ENCODE peak calls at places on chromosomes 12 and 14, in seven cellular contexts. One of them, this sample, is unnamed.

GRCh38 chr14:70708717-70709570 is 67.2 kb downstream of the TTC9 start:
- DNase-seq in endothelial cell of umbilical vein: no peak
- DNase-seq in stomach: no peak
- DNase-seq in Peyer's patch: no peak
- DNase-seq in spleen: no peak
- DNase-seq in transverse colon: no peak
- DNase-seq in uterus: no peak
- DNase-seq in this sample: no peak

GRCh38 chr14:104460920-104461651 is 118.5 kb upstream of the C14orf180 start:
- DNase-seq in spleen: peak
- DNase-seq in endothelial cell of umbilical vein: no peak
- DNase-seq in uterus: no peak
- DNase-seq in Peyer's patch: no peak
- DNase-seq in stomach: no peak
- DNase-seq in transverse colon: no peak
- DNase-seq in this sample: peak

GRCh38 chr14:52094871-52095270 is 26.0 kb upstream of the NID2 start:
- DNase-seq in stomach: no peak
- DNase-seq in transverse colon: no peak
- DNase-seq in uterus: no peak
- DNase-seq in Peyer's patch: no peak
- DNase-seq in spleen: no peak
- DNase-seq in endothelial cell of umbilical vein: no peak
- DNase-seq in this sample: no peak

GRCh38 chr12:20985399-20985798 is 145.6 kb upstream of the SLCO1B1 start:
- DNase-seq in Peyer's patch: no peak
- DNase-seq in uterus: no peak
- DNase-seq in endothelial cell of umbilical vein: no peak
- DNase-seq in stomach: no peak
- DNase-seq in spleen: no peak
- DNase-seq in transverse colon: no peak
- DNase-seq in this sample: no peak

GRCh38 chr14:74942164-74942563 is 13.2 kb downstream of the PGF start:
- DNase-seq in uterus: no peak
- DNase-seq in transverse colon: no peak
- DNase-seq in Peyer's patch: no peak
- DNase-seq in stomach: no peak
- DNase-seq in endothelial cell of umbilical vein: no peak
- DNase-seq in spleen: no peak
- DNase-seq in this sample: no peak

GRCh38 chr14:47821134-47821533 is 145.7 kb upstream of the MDGA2 start:
- DNase-seq in stomach: no peak
- DNase-seq in Peyer's patch: no peak
- DNase-seq in uterus: no peak
- DNase-seq in spleen: no peak
- DNase-seq in endothelial cell of umbilical vein: no peak
- DNase-seq in transverse colon: no peak
- DNase-seq in this sample: no peak

GRCh38 chr14:100142073-100143040 is 17.1 kb downstream of the DEGS2 start:
- DNase-seq in transverse colon: peak
- DNase-seq in stomach: peak
- DNase-seq in Peyer's patch: peak
- DNase-seq in uterus: no peak
- DNase-seq in endothelial cell of umbilical vein: peak
- DNase-seq in spleen: no peak
- DNase-seq in this sample: peak

GRCh38 chr12:113987261-113988063 is 21.3 kb upstream of the RBM19 start:
- DNase-seq in endothelial cell of umbilical vein: no peak
- DNase-seq in uterus: no peak
- DNase-seq in Peyer's patch: no peak
- DNase-seq in transverse colon: no peak
- DNase-seq in spleen: no peak
- DNase-seq in stomach: no peak
- DNase-seq in this sample: no peak

GRCh38 chr12:50103767-50104321 is at the start of gene GPD1:
- DNase-seq in transverse colon: peak
- DNase-seq in spleen: no peak
- DNase-seq in endothelial cell of umbilical vein: no peak
- DNase-seq in stomach: peak
- DNase-seq in uterus: peak
- DNase-seq in Peyer's patch: peak
- DNase-seq in this sample: peak

GRCh38 chr12:48853228-48853688 is 1.3 kb upstream of the DDX23 start:
- DNase-seq in Peyer's patch: peak
- DNase-seq in endothelial cell of umbilical vein: peak
- DNase-seq in transverse colon: peak
- DNase-seq in uterus: peak
- DNase-seq in spleen: peak
- DNase-seq in stomach: peak
- DNase-seq in this sample: peak

GRCh38 chr14:64464695-64465094 is 604 bp upstream of the AKAP5 start:
- DNase-seq in transverse colon: no peak
- DNase-seq in spleen: no peak
- DNase-seq in stomach: no peak
- DNase-seq in Peyer's patch: no peak
- DNase-seq in endothelial cell of umbilical vein: no peak
- DNase-seq in uterus: no peak
- DNase-seq in this sample: no peak

GRCh38 chr14:78010688-78011087 is 159.5 kb upstream of the NRXN3 start:
- DNase-seq in transverse colon: no peak
- DNase-seq in endothelial cell of umbilical vein: no peak
- DNase-seq in stomach: no peak
- DNase-seq in Peyer's patch: no peak
- DNase-seq in uterus: no peak
- DNase-seq in spleen: no peak
- DNase-seq in this sample: no peak

GRCh38 chr12:15143467-15143866 is 77.8 kb downstream of the RERG start:
- DNase-seq in endothelial cell of umbilical vein: no peak
- DNase-seq in stomach: no peak
- DNase-seq in uterus: no peak
- DNase-seq in transverse colon: no peak
- DNase-seq in Peyer's patch: no peak
- DNase-seq in spleen: no peak
- DNase-seq in this sample: no peak

GRCh38 chr14:79442776-79443175 is 768.5 kb downstream of the DIO2 start:
- DNase-seq in Peyer's patch: no peak
- DNase-seq in spleen: no peak
- DNase-seq in stomach: no peak
- DNase-seq in transverse colon: no peak
- DNase-seq in endothelial cell of umbilical vein: no peak
- DNase-seq in uterus: no peak
- DNase-seq in this sample: no peak

GRCh38 chr12:64400041-64400440 is 4.2 kb upstream of the XPOT start:
- DNase-seq in endothelial cell of umbilical vein: no peak
- DNase-seq in uterus: no peak
- DNase-seq in spleen: no peak
- DNase-seq in stomach: no peak
- DNase-seq in Peyer's patch: no peak
- DNase-seq in transverse colon: no peak
- DNase-seq in this sample: peak

GRCh38 chr12:13799574-13799973 is 181.8 kb downstream of the GRIN2B start:
- DNase-seq in transverse colon: no peak
- DNase-seq in Peyer's patch: no peak
- DNase-seq in endothelial cell of umbilical vein: no peak
- DNase-seq in uterus: no peak
- DNase-seq in stomach: no peak
- DNase-seq in spleen: no peak
- DNase-seq in this sample: no peak

GRCh38 chr12:117525766-117526165 is 164.3 kb upstream of the NOS1 start:
- DNase-seq in endothelial cell of umbilical vein: no peak
- DNase-seq in spleen: no peak
- DNase-seq in transverse colon: peak
- DNase-seq in uterus: no peak
- DNase-seq in Peyer's patch: no peak
- DNase-seq in stomach: no peak
- DNase-seq in this sample: no peak

GRCh38 chr14:75428230-75429104 is 645 bp downstream of the JDP2 start:
- DNase-seq in stomach: peak
- DNase-seq in endothelial cell of umbilical vein: no peak
- DNase-seq in spleen: peak
- DNase-seq in uterus: peak
- DNase-seq in Peyer's patch: no peak
- DNase-seq in transverse colon: peak
- DNase-seq in this sample: no peak

GRCh38 chr12:10941916-10942607 is 3.0 kb upstream of the TAS2R14 start:
- DNase-seq in transverse colon: no peak
- DNase-seq in endothelial cell of umbilical vein: no peak
- DNase-seq in stomach: no peak
- DNase-seq in uterus: no peak
- DNase-seq in Peyer's patch: no peak
- DNase-seq in spleen: peak
- DNase-seq in this sample: no peak

GRCh38 chr14:59199205-59199604 is 10.7 kb downstream of the DAAM1 start:
- DNase-seq in Peyer's patch: no peak
- DNase-seq in spleen: no peak
- DNase-seq in uterus: no peak
- DNase-seq in endothelial cell of umbilical vein: no peak
- DNase-seq in stomach: no peak
- DNase-seq in transverse colon: no peak
- DNase-seq in this sample: no peak
- TF ChIP-seq CTCF in Peyer's patch: no peak
- TF ChIP-seq CTCF in spleen: no peak
- TF ChIP-seq CTCF in uterus: no peak
- TF ChIP-seq CTCF in endothelial cell of umbilical vein: no peak
- TF ChIP-seq CTCF in stomach: no peak
- TF ChIP-seq CTCF in transverse colon: no peak
- TF ChIP-seq CTCF in this sample: no peak

GRCh38 chr12:70695361-70696023 is 58.3 kb upstream of the PTPRB start:
- DNase-seq in transverse colon: no peak
- DNase-seq in uterus: no peak
- DNase-seq in endothelial cell of umbilical vein: peak
- DNase-seq in Peyer's patch: no peak
- DNase-seq in spleen: no peak
- DNase-seq in stomach: no peak
- DNase-seq in this sample: no peak
- TF ChIP-seq POLR2A in transverse colon: no peak
- TF ChIP-seq POLR2A in uterus: no peak
- TF ChIP-seq POLR2A in endothelial cell of umbilical vein: no peak
- TF ChIP-seq POLR2A in Peyer's patch: no peak
- TF ChIP-seq POLR2A in spleen: no peak
- TF ChIP-seq POLR2A in stomach: no peak
- TF ChIP-seq POLR2A in this sample: no peak

GRCh38 chr12:89765959-89766824 is 57.6 kb upstream of the ATP2B1 start:
- DNase-seq in uterus: no peak
- DNase-seq in spleen: no peak
- DNase-seq in Peyer's patch: no peak
- DNase-seq in stomach: no peak
- DNase-seq in transverse colon: no peak
- DNase-seq in endothelial cell of umbilical vein: no peak
- DNase-seq in this sample: no peak

GRCh38 chr12:89770391-89770790 is 61.8 kb upstream of the ATP2B1 start:
- DNase-seq in transverse colon: no peak
- DNase-seq in Peyer's patch: no peak
- DNase-seq in stomach: no peak
- DNase-seq in spleen: no peak
- DNase-seq in endothelial cell of umbilical vein: no peak
- DNase-seq in uterus: no peak
- DNase-seq in this sample: no peak

GRCh38 chr12:89768586-89769482 is 60.2 kb upstream of the ATP2B1 start:
- DNase-seq in uterus: no peak
- DNase-seq in stomach: no peak
- DNase-seq in endothelial cell of umbilical vein: no peak
- DNase-seq in spleen: no peak
- DNase-seq in transverse colon: peak
- DNase-seq in Peyer's patch: peak
- DNase-seq in this sample: peak

GRCh38 chr12:89769483-89769818 is 60.8 kb upstream of the ATP2B1 start:
- DNase-seq in stomach: no peak
- DNase-seq in spleen: no peak
- DNase-seq in endothelial cell of umbilical vein: no peak
- DNase-seq in uterus: no peak
- DNase-seq in Peyer's patch: no peak
- DNase-seq in transverse colon: no peak
- DNase-seq in this sample: no peak
- TF ChIP-seq CTCF in stomach: no peak
- TF ChIP-seq CTCF in spleen: no peak
- TF ChIP-seq CTCF in endothelial cell of umbilical vein: no peak
- TF ChIP-seq CTCF in uterus: no peak
- TF ChIP-seq CTCF in Peyer's patch: no peak
- TF ChIP-seq CTCF in transverse colon: no peak
- TF ChIP-seq CTCF in this sample: no peak

DNA sequence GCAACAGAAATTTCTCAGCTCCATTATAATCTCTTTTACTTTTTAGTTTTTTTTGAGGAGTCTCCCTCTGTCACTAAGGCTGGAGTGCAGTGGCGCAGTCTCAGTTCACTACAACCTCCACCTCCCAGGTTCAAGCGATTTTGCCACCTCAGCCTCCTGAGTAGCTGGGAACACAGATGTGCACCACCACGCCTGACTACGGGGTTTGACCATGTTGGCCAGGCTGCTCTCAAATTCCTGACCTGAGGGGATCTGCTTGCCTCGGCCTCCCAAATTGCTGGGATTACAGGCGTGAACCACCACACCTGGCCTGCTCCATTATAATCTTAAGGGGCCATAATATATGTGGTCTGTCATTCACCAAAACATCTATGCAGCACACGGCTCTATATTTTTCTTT is 23.4 kb downstream of the HNRNPC start:
- DNase-seq in endothelial cell of umbilical vein: no peak
- DNase-seq in stomach: no peak
- DNase-seq in transverse colon: no peak
- DNase-seq in Peyer's patch: no peak
- DNase-seq in spleen: no peak
- DNase-seq in uterus: no peak
- DNase-seq in this sample: no peak
- TF ChIP-seq POLR2A in endothelial cell of umbilical vein: no peak
- TF ChIP-seq POLR2A in stomach: no peak
- TF ChIP-seq POLR2A in transverse colon: no peak
- TF ChIP-seq POLR2A in Peyer's patch: no peak
- TF ChIP-seq POLR2A in spleen: no peak
- TF ChIP-seq POLR2A in uterus: no peak
- TF ChIP-seq POLR2A in this sample: no peak

This sample was measured in testis.